ENCODE peak calls at places on chromosomes 3 and 15, in four cellular contexts. G is fibroblast of lung, L is stomach, H is mammary epithelial cell. U is an unnamed sample.

GRCh38 chr3:45568848-45569247 is 25.7 kb upstream of the LIMD1 start:
- DNase-seq in L (no peak), G (no peak), H (no peak), U (no peak)

GRCh38 chr15:82047493-82048446 is 2.0 kb upstream of the MEX3B start:
- DNase-seq in G (peak), L (no peak), H (peak), U (peak)

GRCh38 chr3:45441570-45442313 is 53.4 kb downstream of the LARS2 start:
- DNase-seq in H (no peak), L (no peak), G (no peak), U (no peak)

GRCh38 chr3:33277193-33277882 is at the start of gene FBXL2:
- DNase-seq in G (peak), H (peak), L (peak), U (peak)

GRCh38 chr3:17686613-17687012 is 55.8 kb downstream of the TBC1D5 start:
- DNase-seq in H (no peak), G (peak), L (no peak), U (no peak)

GRCh38 chr3:56917337-56917697 is 115.6 kb upstream of the ARHGEF3 start:
- DNase-seq in H (no peak), G (no peak), L (no peak), U (no peak)

GRCh38 chr3:14423197-14423743 is 20.9 kb downstream of the SLC6A6 start:
- DNase-seq in H (peak), L (peak), G (no peak), U (no peak)

GRCh38 chr3:57803647-57804081 is 47.6 kb downstream of the SLMAP start:
- DNase-seq in G (peak), L (no peak), H (peak), U (peak)

GRCh38 chr15:63805993-63806980 is 27.5 kb downstream of the HERC1 start:
- DNase-seq in H (no peak), G (no peak), L (no peak), U (no peak)

GRCh38 chr3:28134792-28135375 is 106.5 kb upstream of the CMC1 start:
- DNase-seq in H (no peak), L (no peak), G (no peak), U (no peak)

GRCh38 chr3:67598814-67599556 is 55.4 kb downstream of the SUCLG2 start:
- DNase-seq in L (no peak), H (no peak), G (no peak), U (no peak)

GRCh38 chr15:72584006-72584405 is 70.5 kb upstream of the GOLGA6B start:
- DNase-seq in H (no peak), G (no peak), L (no peak), U (no peak)

GRCh38 chr3:148158210-148158609 is 539.5 kb upstream of the AGTR1 start:
- DNase-seq in H (peak), L (no peak), G (peak), U (peak)

GRCh38 chr3:32454111-32454510 is 48.5 kb downstream of the CMTM6 start:
- DNase-seq in H (no peak), L (peak), G (no peak), U (no peak)

GRCh38 chr3:125632597-125632996 is 37.3 kb upstream of the OSBPL11 start:
- DNase-seq in L (no peak), G (no peak), H (no peak), U (no peak)

GRCh38 chr3:140834266-140835037 is 107.2 kb upstream of the SLC25A36 start:
- DNase-seq in H (peak), L (no peak), G (no peak), U (peak)

GRCh38 chr3:167606836-167607235 is 46.9 kb downstream of the WDR49 start:
- DNase-seq in G (no peak), L (no peak), H (no peak), U (no peak)

DNA sequence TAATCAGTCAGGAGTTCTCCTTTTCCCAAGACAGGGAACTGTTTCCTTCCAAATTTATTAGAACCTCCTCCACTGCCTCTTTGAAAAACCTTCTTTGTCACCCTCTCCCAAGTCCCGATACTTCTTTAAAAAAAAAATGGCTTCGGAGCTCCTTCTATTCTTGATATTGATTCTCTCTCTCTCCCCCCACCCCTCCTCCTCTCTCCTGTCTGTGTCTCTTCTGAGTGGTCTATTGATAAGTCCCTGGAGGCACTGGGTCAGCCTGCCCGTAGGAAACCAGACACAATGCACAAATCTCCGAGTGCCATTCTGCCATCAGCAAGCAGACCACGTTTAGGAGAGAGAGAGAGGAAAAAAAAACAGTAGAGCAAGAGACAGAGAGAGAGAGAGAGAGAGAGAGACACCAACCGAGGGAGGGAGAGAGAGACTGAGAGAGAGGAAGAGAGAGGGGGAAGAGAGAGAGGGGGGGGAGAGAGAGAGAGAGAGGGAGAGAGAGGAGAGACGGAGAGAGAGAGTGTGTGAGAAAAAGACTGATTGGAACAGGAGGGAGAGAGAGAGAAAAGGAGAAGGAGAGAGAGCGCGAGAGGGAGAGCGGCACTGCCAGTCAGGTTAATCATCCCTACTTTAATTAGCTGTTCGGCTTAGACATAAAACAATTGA is 160.9 kb downstream of the TIGIT start:
- DNase-seq in H (peak), L (no peak), G (peak), U (no peak)
- H3K27ac ChIP-seq in H (no peak), L (no peak), G (no peak), U (no peak)

GRCh38 chr3:183586477-183586876 is 31.0 kb upstream of the KLHL6 start:
- DNase-seq in G (no peak), H (no peak), L (no peak), U (no peak)

GRCh38 chr3:183582161-183582560 is 26.7 kb upstream of the KLHL6 start:
- DNase-seq in H (no peak), G (no peak), L (no peak), U (no peak)

GRCh38 chr3:183584914-183585280 is 29.4 kb upstream of the KLHL6 start:
- DNase-seq in H (no peak), L (no peak), G (no peak), U (no peak)

GRCh38 chr3:183583331-183584245 is 28.1 kb upstream of the KLHL6 start:
- DNase-seq in H (no peak), G (no peak), L (no peak), U (no peak)

GRCh38 chr3:183584246-183584913 is 28.9 kb upstream of the KLHL6 start:
- DNase-seq in G (peak), L (no peak), H (no peak), U (no peak)
- TF ChIP-seq CTCF in G (no peak), L (no peak), H (no peak), U (no peak)

GRCh38 chr3:62446337-62446940 is 73.1 kb upstream of the FEZF2 start:
- DNase-seq in G (no peak), H (no peak), L (no peak), U (no peak)
- H3K27ac ChIP-seq in G (no peak), H (no peak), L (no peak), U (no peak)

DNA sequence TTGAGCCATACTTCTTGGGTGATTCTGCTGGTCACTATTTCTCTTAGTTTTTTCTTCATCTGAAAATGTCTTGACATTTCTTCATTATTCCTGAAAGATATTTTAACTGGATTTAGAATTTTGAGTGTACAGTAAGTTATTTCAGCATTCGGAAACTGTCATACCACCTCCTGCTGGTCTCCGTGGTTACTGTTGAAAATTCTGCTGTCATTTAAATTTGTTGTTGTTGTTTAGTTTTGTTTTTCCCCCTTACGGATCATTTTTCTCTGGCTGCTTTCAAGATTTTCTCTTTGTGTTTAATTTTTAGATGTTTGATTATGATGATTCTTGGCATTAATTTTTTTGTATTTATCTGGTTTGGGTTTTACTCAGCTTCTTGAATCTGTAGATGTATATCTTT is 100.5 kb downstream of the CHRNA7 start:
- DNase-seq in L (no peak), H (no peak), G (no peak), U (no peak)
- TF ChIP-seq CTCF in L (no peak), H (no peak), G (no peak), U (no peak)

GRCh38 chr3:105798381-105798934 is 70.4 kb downstream of the CBLB start:
- DNase-seq in G (no peak), H (no peak), L (no peak), U (no peak)
- H3K27ac ChIP-seq in G (no peak), H (no peak), L (no peak), U (no peak)

DNA sequence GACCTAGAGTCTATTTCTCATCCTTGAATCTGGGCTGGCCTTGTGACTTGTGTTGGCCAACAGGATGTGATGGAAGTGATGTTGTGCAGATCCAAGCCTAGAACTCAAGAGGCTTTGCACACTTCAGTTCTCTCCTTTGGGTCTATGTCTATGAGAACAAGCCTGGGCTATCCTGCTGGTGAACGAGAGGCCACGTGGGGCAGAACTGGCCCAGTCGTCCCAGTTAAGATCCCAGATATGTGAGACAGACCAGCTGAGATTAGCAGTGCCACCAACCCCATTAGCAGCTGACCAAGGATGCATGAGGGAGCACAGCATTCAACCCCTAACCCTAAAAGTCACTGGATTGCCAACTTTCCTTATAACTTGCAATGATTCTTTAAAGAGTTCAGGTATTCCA is 99.7 kb downstream of the CTNNB1 start:
- DNase-seq in H (no peak), G (no peak), L (no peak), U (no peak)
- TF ChIP-seq CTCF in H (no peak), G (no peak), L (no peak), U (no peak)

GRCh38 chr15:101647251-101647650 is 4.9 kb downstream of the TM2D3 start:
- DNase-seq in G (no peak), L (no peak), H (no peak), U (no peak)

GRCh38 chr15:101650145-101650544 is 2.0 kb downstream of the TM2D3 start:
- DNase-seq in H (no peak), G (no peak), L (no peak), U (no peak)

GRCh38 chr15:101648356-101648755 is 3.8 kb downstream of the TM2D3 start:
- DNase-seq in H (no peak), L (no peak), G (no peak), U (no peak)

GRCh38 chr15:101642361-101642760 is 9.8 kb downstream of the TM2D3 start:
- DNase-seq in H (no peak), L (no peak), G (no peak), U (no peak)

GRCh38 chr15:101646652-101647051 is 5.5 kb downstream of the TM2D3 start:
- DNase-seq in G (no peak), H (no peak), L (no peak), U (no peak)
- H3K27ac ChIP-seq in G (no peak), H (no peak), L (no peak), U (no peak)

DNA sequence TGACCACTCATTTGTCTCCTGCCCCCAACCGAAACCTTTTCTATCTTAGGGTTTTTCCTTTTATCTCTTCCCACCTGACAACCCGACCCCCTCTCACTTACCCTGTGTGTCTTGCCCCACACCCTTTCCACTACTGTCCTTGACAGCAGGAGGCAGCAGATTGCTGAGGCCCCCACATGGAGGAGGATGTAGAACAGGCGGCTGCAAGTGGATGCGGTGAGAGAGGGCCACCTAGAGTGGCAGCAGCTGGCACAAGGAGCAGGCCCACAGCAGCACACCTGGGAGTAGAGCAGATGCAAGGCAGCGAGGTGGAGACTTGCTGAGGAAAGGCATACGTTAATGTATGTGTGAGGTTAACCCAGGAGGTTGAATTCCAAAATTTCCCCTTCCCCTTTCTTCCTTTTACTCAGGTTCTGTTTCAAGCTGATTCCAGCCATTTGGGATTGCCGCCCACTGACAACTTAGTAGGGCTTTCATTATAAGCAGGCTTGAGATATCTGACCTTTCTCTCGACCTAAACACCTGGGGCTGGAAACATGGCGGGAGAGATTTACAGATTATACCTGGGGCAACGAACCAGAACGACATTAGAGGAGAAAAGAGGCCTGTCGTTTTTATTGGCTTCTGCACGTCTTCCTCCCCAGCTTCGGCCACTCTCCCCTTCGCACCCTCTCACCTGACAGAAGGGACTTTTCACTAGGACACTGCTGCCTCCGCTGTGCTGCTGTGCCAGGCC is 643 bp downstream of the SERINC4 start:
- DNase-seq in G (no peak), H (no peak), L (no peak), U (no peak)
- TF ChIP-seq CTCF in G (no peak), H (no peak), L (no peak), U (no peak)

GRCh38 chr3:72821170-72821781 is 27.0 kb downstream of the SHQ1 start:
- DNase-seq in L (no peak), G (peak), H (peak), U (no peak)
- H3K27ac ChIP-seq in L (no peak), G (no peak), H (no peak), U (no peak)

GRCh38 chr3:120157681-120158080 is 63.4 kb upstream of the GSK3B start:
- DNase-seq in L (no peak), H (no peak), G (no peak), U (no peak)

GRCh38 chr3:120161902-120162301 is 67.7 kb upstream of the GSK3B start:
- DNase-seq in L (no peak), H (no peak), G (no peak), U (no peak)

GRCh38 chr3:120162400-120162799 is 68.2 kb upstream of the GSK3B start:
- DNase-seq in H (peak), L (no peak), G (no peak), U (no peak)

GRCh38 chr3:120157113-120157512 is 62.9 kb upstream of the GSK3B start:
- DNase-seq in L (no peak), H (no peak), G (no peak), U (no peak)

GRCh38 chr3:120160050-120160449 is 65.8 kb upstream of the GSK3B start:
- DNase-seq in L (peak), H (peak), G (peak), U (peak)
- TF ChIP-seq CTCF in L (no peak), H (no peak), G (no peak), U (no peak)

U was measured in RWPE1.